ENCODE peak calls at places on chromosomes 6 and 20, in six cellular contexts. H is AG08396, J is hepatocyte, M is ureter, O is NCI-H524, N is ovary. D is an unnamed sample.

GRCh38 chr6:12386816-12387215 is 96.7 kb downstream of the EDN1 start:
- DNase-seq in J (no peak), N (no peak), H (no peak), O (no peak), M (no peak), D (no peak)

GRCh38 chr20:36542019-36542488 is 735 bp downstream of the MYL9 start:
- DNase-seq in M (peak; percentile 70), O (peak; percentile 59), J (peak; percentile 58), N (peak; percentile 61), H (peak; percentile 81), D (no peak)

GRCh38 chr6:154289818-154290508 is 66.6 kb downstream of the IPCEF1 start:
- DNase-seq in H (no peak), J (no peak), M (no peak), N (no peak), O (peak; percentile 39), D (no peak)

GRCh38 chr6:143197377-143197776 is 136.7 kb downstream of the AIG1 start:
- DNase-seq in H (no peak), J (no peak), O (no peak), N (no peak), M (no peak), D (no peak)

GRCh38 chr6:72760130-72760793 is 138.4 kb downstream of the KCNQ5 start:
- DNase-seq in M (no peak), N (no peak), O (no peak), H (no peak), J (no peak), D (no peak)

GRCh38 chr20:57259179-57260021 is 7.0 kb downstream of the BMP7 start:
- DNase-seq in N (no peak), M (no peak), H (no peak), O (peak; percentile 58), J (no peak), D (no peak)

GRCh38 chr6:21281366-21281765 is 312.2 kb upstream of the SOX4 start:
- DNase-seq in O (no peak), M (no peak), N (no peak), H (no peak), J (peak; percentile 34), D (no peak)

GRCh38 chr6:88596801-88597200 is 366.6 kb downstream of the RNGTT start:
- DNase-seq in M (no peak), O (no peak), H (no peak), J (no peak), N (no peak), D (no peak)

GRCh38 chr6:140193269-140193668 is 818.8 kb upstream of the CITED2 start:
- DNase-seq in O (peak; percentile 12), H (no peak), M (no peak), N (no peak), J (no peak), D (no peak)

GRCh38 chr6:7974932-7975763 is 64.6 kb upstream of the TXNDC5 start:
- DNase-seq in O (no peak), H (peak; percentile 60), N (peak; percentile 92), M (peak; percentile 80), J (peak; percentile 91), D (no peak)

GRCh38 chr20:51528263-51529026 is 14.1 kb downstream of the NFATC2 start:
- DNase-seq in O (no peak), J (no peak), N (no peak), H (no peak), M (no peak), D (no peak)

GRCh38 chr20:50561379-50562078 is 51.3 kb downstream of the PTPN1 start:
- DNase-seq in O (no peak), J (peak; percentile 85), M (no peak), H (peak; percentile 85), N (peak; percentile 51), D (no peak)

GRCh38 chr20:17875106-17875980 is 93.3 kb downstream of the SNX5 start:
- DNase-seq in H (peak; percentile 57), J (peak; percentile 92), N (peak; percentile 95), M (peak; percentile 90), O (no peak), D (no peak)

GRCh38 chr6:45191414-45191813 is 136.7 kb upstream of the RUNX2 start:
- DNase-seq in H (no peak), M (no peak), O (no peak), J (no peak), N (no peak), D (no peak)

GRCh38 chr6:148401581-148401980 is 58.9 kb downstream of the SASH1 start:
- DNase-seq in N (no peak), H (no peak), O (no peak), M (no peak), J (no peak), D (no peak)

GRCh38 chr6:108437821-108438220 is 122.9 kb upstream of the FOXO3 start:
- DNase-seq in M (no peak), O (no peak), J (no peak), N (no peak), H (no peak), D (no peak)

GRCh38 chr6:157392927-157393666 is 12.1 kb downstream of the ZDHHC14 start:
- DNase-seq in M (no peak), H (no peak), N (no peak), O (no peak), J (peak; percentile 64), D (no peak)

GRCh38 chr6:52610745-52611355 is 34.0 kb upstream of the TRAM2 start:
- DNase-seq in H (no peak), M (no peak), O (no peak), J (peak; percentile 49), N (no peak), D (no peak)

GRCh38 chr6:144418969-144419545 is 133.9 kb downstream of the UTRN start:
- DNase-seq in M (no peak), H (no peak), O (no peak), J (no peak), N (no peak), D (no peak)

GRCh38 chr6:84867521-84867920 is 103.1 kb upstream of the TBX18 start:
- DNase-seq in J (no peak), O (no peak), M (no peak), N (no peak), H (no peak), D (no peak)

GRCh38 chr20:7770578-7770977 is 169.7 kb downstream of the HAO1 start:
- DNase-seq in O (no peak), H (no peak), N (no peak), J (no peak), M (no peak), D (no peak)

GRCh38 chr6:37668251-37668650 is 29.4 kb downstream of the MDGA1 start:
- DNase-seq in J (no peak), M (no peak), H (no peak), O (no peak), N (no peak), D (no peak)

GRCh38 chr20:8646716-8647115 is 422.2 kb upstream of the PLCB4 start:
- DNase-seq in J (no peak), H (peak; percentile 44), M (no peak), O (no peak), N (no peak), D (no peak)

GRCh38 chr6:141526985-141527384 is 605.7 kb upstream of the GJE1 start:
- DNase-seq in M (no peak), J (peak; percentile 6), O (no peak), N (no peak), H (no peak), D (no peak)

GRCh38 chr6:13272131-13273046 is 55.9 kb downstream of the TBC1D7 start:
- DNase-seq in J (no peak), N (no peak), M (no peak), O (no peak), H (no peak), D (no peak)

GRCh38 chr6:84575264-84575663 is 189.1 kb downstream of the TBX18 start:
- DNase-seq in O (no peak), N (no peak), M (no peak), H (no peak), J (no peak), D (no peak)

D was measured in esophagus squamous epithelium.